ENCODE peak calls at places on chromosomes 12 and 14, in four cellular contexts. I is kidney, L is GM23248, Q is fibroblast of lung. Z is an unnamed sample. For H3K4me1, the result is how much of the 10 kb centered on the place peaks cover.

GRCh38 chr14:68606644-68607043 is 186.2 kb downstream of the ZFP36L1 start:
- DNase-seq in I (no peak), L (no peak), Q (no peak), Z (peak)

GRCh38 chr12:32312049-32312670 is 87.2 kb upstream of the FGD4 start:
- DNase-seq in I (no peak), L (peak), Q (peak), Z (peak)

GRCh38 chr14:34113051-34113511 is 162.2 kb upstream of the EGLN3 start:
- DNase-seq in I (no peak), L (peak), Q (no peak), Z (no peak)

GRCh38 chr14:73170686-73171085 is 34.4 kb downstream of the PSEN1 start:
- DNase-seq in I (no peak), L (no peak), Q (no peak), Z (no peak)

GRCh38 chr14:20707622-20708021 is 19.1 kb downstream of the ANG start:
- DNase-seq in I (no peak), L (no peak), Q (no peak), Z (no peak)

GRCh38 chr12:120466560-120467315 is 2.8 kb downstream of the SRSF9 start:
- DNase-seq in I (no peak), L (peak), Q (peak), Z (no peak)

GRCh38 chr12:91940826-91941225 is 204.8 kb downstream of the BTG1 start:
- DNase-seq in I (no peak), L (no peak), Q (no peak), Z (no peak)

GRCh38 chr12:88361493-88361892 is 218.8 kb downstream of the KITLG start:
- DNase-seq in I (no peak), L (peak), Q (no peak), Z (no peak)

GRCh38 chr12:82124711-82125110 is 233.5 kb downstream of the CCDC59 start:
- DNase-seq in I (no peak), L (peak), Q (no peak), Z (no peak)

GRCh38 chr12:126019385-126019784 is 954.1 kb downstream of the AACS start:
- DNase-seq in I (no peak), L (no peak), Q (no peak), Z (no peak)
- H3K4me3 ChIP-seq in I (no peak), L (no peak), Q (no peak), Z (no peak)

DNA sequence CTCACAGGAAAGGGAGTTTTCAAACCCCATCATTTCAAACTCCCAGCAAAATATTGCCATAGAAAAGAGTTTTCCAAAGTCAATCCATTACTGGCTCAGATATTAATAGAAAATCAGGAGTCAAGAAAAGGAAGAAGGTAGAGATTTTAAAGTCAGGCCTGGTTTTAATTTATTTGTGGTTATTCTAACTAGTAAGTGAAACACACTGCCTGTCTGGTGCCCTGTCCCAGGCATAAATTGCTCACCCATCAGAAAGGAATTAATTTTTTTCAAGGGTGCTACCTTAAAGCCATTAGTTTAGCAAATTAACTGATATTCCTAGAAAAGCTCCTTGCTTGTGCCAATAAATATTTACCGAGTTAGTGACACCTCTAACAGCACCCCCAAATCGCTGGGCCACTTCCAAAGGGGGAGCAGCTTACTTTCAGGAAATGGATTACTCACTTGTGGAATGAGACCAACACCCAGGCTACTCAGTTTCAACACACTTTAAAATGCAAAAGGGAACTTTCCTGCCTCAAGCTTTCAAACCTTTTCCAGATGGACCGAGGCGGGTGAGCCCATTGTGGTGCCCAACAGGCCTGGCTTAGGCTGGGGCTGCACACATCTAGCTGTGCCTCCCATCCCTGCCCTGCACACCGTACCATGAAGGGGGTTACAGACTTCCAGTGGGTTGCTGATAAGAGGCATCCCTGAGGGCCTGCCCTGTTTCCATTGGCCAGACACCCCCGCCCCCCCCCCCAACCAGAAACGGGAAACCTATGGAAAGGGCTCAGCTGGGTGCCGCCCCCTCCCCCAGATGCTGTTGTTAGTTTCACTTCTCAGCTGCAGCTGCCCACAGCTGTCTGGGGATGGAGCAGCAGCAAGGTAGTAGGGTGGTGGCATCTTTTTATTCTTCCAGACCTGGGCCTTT is 117.2 kb downstream of the SAMD4A start:
- DNase-seq in I (peak), L (peak), Q (peak), Z (peak)
- H3K4me1 ChIP-seq in I (under half), L (half or more), Q (under half), Z (half or more)

DNA sequence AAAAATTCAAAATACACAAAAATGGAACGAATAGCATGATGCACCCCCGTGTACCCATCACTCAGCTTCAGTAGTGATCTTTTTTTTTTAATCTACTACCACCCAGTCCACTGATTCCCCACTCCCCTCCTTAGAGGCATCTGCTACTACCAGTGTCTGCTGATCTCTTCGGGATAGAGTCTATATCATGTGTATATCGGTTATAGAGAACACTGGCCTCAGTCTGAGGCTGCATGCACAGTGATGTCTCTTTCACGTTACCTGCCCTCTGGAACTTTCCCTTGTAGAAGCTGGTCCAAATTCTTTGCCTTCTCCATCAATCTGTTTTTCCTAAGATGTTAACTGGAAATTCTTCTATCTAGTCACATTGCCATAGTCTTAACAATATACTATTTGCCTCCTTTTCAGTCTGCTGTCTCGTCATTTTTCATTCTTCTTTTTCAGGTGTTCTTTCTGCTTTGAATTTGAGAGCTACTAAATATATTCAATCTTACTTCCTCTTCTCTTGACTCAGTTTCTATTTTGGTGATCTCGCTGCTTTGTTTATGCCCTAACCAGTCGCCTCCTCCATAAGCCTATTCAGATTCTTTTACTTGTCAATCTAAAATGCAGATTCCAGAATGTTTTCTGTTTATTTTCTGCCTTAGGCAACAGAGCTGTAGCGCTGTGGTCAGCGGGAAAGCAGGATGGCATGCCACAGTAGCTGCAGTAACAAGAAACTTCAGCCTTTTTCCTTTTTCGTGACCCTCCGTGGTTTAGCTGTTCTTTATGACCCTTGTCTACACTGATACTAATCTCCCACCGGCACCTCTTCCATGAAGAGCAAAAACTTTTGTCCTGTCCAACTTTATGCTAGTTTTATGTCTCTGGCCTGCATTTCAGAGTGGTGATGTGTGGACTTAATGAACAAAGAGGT is 67.0 kb downstream of the FBXW8 start:
- DNase-seq in I (no peak), L (no peak), Q (no peak), Z (no peak)
- H3K4me3 ChIP-seq in I (no peak), L (no peak), Q (no peak), Z (no peak)

GRCh38 chr12:5593998-5594397 is 162.1 kb downstream of the NTF3 start:
- DNase-seq in I (no peak), L (no peak), Q (no peak), Z (no peak)

GRCh38 chr12:5589055-5589454 is 157.1 kb downstream of the NTF3 start:
- DNase-seq in I (no peak), L (no peak), Q (no peak), Z (peak)

GRCh38 chr12:5593056-5593455 is 161.1 kb downstream of the NTF3 start:
- DNase-seq in I (no peak), L (no peak), Q (no peak), Z (peak)

GRCh38 chr12:5590316-5590715 is 158.4 kb downstream of the NTF3 start:
- DNase-seq in I (no peak), L (no peak), Q (no peak), Z (peak)

DNA sequence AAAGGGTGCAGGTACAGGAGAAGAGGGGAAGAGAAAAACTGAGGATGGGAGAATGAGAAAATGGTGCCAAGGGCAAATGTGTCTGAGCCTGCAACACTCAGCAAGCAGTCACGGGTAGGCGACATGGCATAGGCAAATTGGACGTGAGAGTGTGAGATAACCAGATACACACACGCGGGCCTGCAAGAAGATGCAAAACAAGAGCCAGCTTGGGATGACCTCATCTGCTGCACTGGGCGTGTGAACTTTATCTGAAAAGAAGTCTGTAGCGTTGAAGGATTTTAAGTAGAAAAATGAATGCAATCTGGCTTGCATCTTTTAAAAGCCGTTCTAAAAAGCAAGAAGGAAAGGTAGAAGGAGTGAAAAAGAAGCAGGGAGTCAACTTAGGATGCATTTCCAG is 160.4 kb downstream of the NTF3 start:
- DNase-seq in I (no peak), L (peak), Q (no peak), Z (no peak)
- H3K4me1 ChIP-seq in I (under half), L (under half), Q (under half), Z (under half)

GRCh38 chr14:71523630-71524320 is 408.5 kb upstream of the RGS6 start:
- DNase-seq in I (no peak), L (peak), Q (peak), Z (no peak)

GRCh38 chr14:71525663-71526246 is 406.5 kb upstream of the RGS6 start:
- DNase-seq in I (no peak), L (no peak), Q (no peak), Z (no peak)

GRCh38 chr14:71521736-71522135 is 410.5 kb upstream of the RGS6 start:
- DNase-seq in I (no peak), L (no peak), Q (no peak), Z (no peak)

GRCh38 chr14:71526388-71526787 is 405.8 kb upstream of the RGS6 start:
- DNase-seq in I (no peak), L (no peak), Q (no peak), Z (no peak)

DNA sequence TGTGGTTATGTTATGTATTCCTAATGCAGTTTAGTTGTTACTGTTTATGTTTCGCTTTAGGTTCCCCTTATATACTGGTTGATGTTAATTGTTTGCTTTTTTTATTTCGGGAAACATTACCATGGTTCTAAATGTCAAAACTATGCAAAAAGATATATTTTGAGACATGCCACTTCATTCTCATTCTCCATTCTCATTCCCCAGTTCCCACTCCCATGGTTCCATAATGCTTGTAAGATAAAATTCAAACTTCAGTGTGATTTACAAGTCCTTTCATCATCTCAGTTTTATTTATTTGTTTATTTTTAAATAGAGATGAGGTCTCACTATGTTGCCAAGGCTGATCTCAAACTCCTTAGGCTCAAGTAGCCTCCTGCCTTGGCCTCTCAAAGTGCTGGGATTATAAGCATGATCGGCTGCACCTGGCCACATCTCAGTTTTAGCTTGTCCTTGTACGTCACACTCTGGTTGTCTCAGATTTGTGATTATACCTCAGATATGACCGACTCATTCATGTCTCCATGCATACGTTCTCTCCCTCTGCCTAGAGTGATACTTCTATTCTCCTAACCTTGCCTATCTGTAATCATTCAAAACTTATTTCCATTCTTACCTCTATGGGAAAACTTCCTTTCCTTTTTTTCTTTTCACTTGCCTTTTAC is 407.8 kb upstream of the RGS6 start:
- DNase-seq in I (no peak), L (no peak), Q (no peak), Z (no peak)
- H3K4me3 ChIP-seq in I (no peak), L (no peak), Q (no peak), Z (no peak)